ENCODE peak calls at places on chromosomes 11 and 22, in five cellular contexts. Q is anterior cingulate cortex, P is neural crest cell, J is endothelial cell, H is NCI-H2081. X is an unnamed sample.

GRCh38 chr22:42876041-42876440 is 19.0 kb upstream of the ARFGAP3 start:
- DNase-seq in Q (no peak), P (no peak), J (no peak), H (no peak), X (no peak)

GRCh38 chr11:65712633-65713076 is 603 bp downstream of the KAT5 start:
- DNase-seq in Q (no peak), P (no peak), J (no peak), H (no peak), X (no peak)

GRCh38 chr11:76135491-76135890 is 70.8 kb downstream of the WNT11 start:
- DNase-seq in Q (no peak), P (no peak), J (no peak), H (no peak), X (no peak)

GRCh38 chr11:118872403-118872821 is 11.3 kb upstream of the CXCR5 start:
- DNase-seq in Q (no peak), P (no peak), J (no peak), H (no peak), X (no peak)

GRCh38 chr11:46948378-46949131 is 12.0 kb downstream of the CSTPP1 start:
- DNase-seq in Q (no peak), P (no peak), J (no peak), H (no peak), X (peak)

GRCh38 chr11:128448487-128448886 is 138.9 kb downstream of the ETS1 start:
- DNase-seq in Q (no peak), P (no peak), J (no peak), H (no peak), X (no peak)

GRCh38 chr11:44559207-44559943 is 6.1 kb upstream of the CD82 start:
- DNase-seq in Q (no peak), P (peak), J (no peak), H (no peak), X (no peak)

GRCh38 chr11:47131136-47131535 is 45.5 kb downstream of the ARFGAP2 start:
- DNase-seq in Q (no peak), P (no peak), J (no peak), H (no peak), X (no peak)

GRCh38 chr11:4559527-4560440 is 14.8 kb downstream of the OR52M1 start:
- DNase-seq in Q (no peak), P (no peak), J (no peak), H (no peak), X (no peak)

GRCh38 chr22:47192106-47192650 is 429.7 kb downstream of the TBC1D22A start:
- DNase-seq in Q (no peak), P (no peak), J (no peak), H (no peak), X (no peak)

GRCh38 chr11:65502274-65502851 is 3.5 kb downstream of the MALAT1 start:
- DNase-seq in Q (no peak), P (no peak), J (no peak), H (no peak), X (no peak)

GRCh38 chr11:134432776-134433175 is 20.7 kb upstream of the B3GAT1 start:
- DNase-seq in Q (no peak), P (no peak), J (no peak), H (no peak), X (no peak)

GRCh38 chr11:81989093-81989492 is 744.6 kb downstream of the FAM181B start:
- DNase-seq in Q (no peak), P (no peak), J (no peak), H (no peak), X (no peak)

GRCh38 chr11:61554172-61554988 is 26.5 kb downstream of the SYT7 start:
- DNase-seq in Q (no peak), P (no peak), J (no peak), H (no peak), X (no peak)

GRCh38 chr11:2667940-2668339 is 31.9 kb downstream of the KCNQ1OT1 start:
- DNase-seq in Q (no peak), P (no peak), J (no peak), H (no peak), X (no peak)

GRCh38 chr11:44445500-44446340 is 119.7 kb upstream of the CD82 start:
- DNase-seq in Q (no peak), P (no peak), J (no peak), H (no peak), X (no peak)

GRCh38 chr11:104060820-104061219 is 24.4 kb downstream of the DDI1 start:
- DNase-seq in Q (no peak), P (no peak), J (no peak), H (no peak), X (no peak)

GRCh38 chr11:131683666-131684065 is 313.3 kb downstream of the NTM start:
- DNase-seq in Q (no peak), P (no peak), J (no peak), H (no peak), X (no peak)

GRCh38 chr22:38034278-38034882 is 22.8 kb upstream of the PICK1 start:
- DNase-seq in Q (peak), P (no peak), J (peak), H (no peak), X (peak)

GRCh38 chr22:36211237-36211881 is 9.8 kb upstream of the APOL4 start:
- DNase-seq in Q (no peak), P (no peak), J (no peak), H (peak), X (no peak)

GRCh38 chr11:60743058-60743457 is 13.6 kb upstream of the MS4A15 start:
- DNase-seq in Q (no peak), P (no peak), J (no peak), H (no peak), X (no peak)

GRCh38 chr22:33299245-33299956 is 241.2 kb upstream of the SYN3 start:
- DNase-seq in Q (no peak), P (no peak), J (no peak), H (no peak), X (no peak)

GRCh38 chr11:124987096-124987495 is 33.1 kb downstream of the CCDC15 start:
- DNase-seq in Q (no peak), P (no peak), J (no peak), H (no peak), X (no peak)

GRCh38 chr11:73139476-73140198 is 2.5 kb downstream of the FCHSD2 start:
- DNase-seq in Q (no peak), P (no peak), J (no peak), H (no peak), X (no peak)

GRCh38 chr11:104892723-104893511 is 5.3 kb downstream of the CASP12 start:
- DNase-seq in Q (no peak), P (no peak), J (no peak), H (no peak), X (no peak)

GRCh38 chr11:102332611-102332994 is 14.4 kb upstream of the BIRC2 start:
- DNase-seq in Q (no peak), P (no peak), J (no peak), H (no peak), X (no peak)

GRCh38 chr11:71302534-71302909 is 50.1 kb upstream of the SHANK2 start:
- DNase-seq in Q (no peak), P (no peak), J (no peak), H (no peak), X (no peak)

GRCh38 chr11:120410622-120411380 is 74.6 kb downstream of the ARHGEF12 start:
- DNase-seq in Q (no peak), P (no peak), J (no peak), H (no peak), X (no peak)

GRCh38 chr11:14021738-14022137 is 59.2 kb downstream of the SPON1 start:
- DNase-seq in Q (no peak), P (no peak), J (no peak), H (peak), X (no peak)

X was measured in GM04504.